ENCODE peak calls at places on chromosomes 11 and 22, in four cellular contexts. S, K, F and H are unnamed samples.

GRCh38 chr22:33492210-33492651 is 428.0 kb downstream of the LARGE1 start:
- DNase-seq in S (peak), K (no peak), F (no peak), H (no peak)

GRCh38 chr11:106271126-106271525 is 193.7 kb downstream of the AASDHPPT start:
- DNase-seq in S (no peak), K (no peak), F (no peak), H (no peak)

GRCh38 chr11:35364101-35364780 is 55.1 kb downstream of the SLC1A2 start:
- DNase-seq in S (peak), K (peak), F (peak), H (peak)

GRCh38 chr11:86811637-86812321 is 11.4 kb downstream of the PRSS23 start:
- DNase-seq in S (peak), K (peak), F (no peak), H (no peak)

GRCh38 chr22:29231971-29232959 is 26.6 kb downstream of the EMID1 start:
- DNase-seq in S (no peak), K (peak), F (no peak), H (no peak)

GRCh38 chr11:18408558-18409242 is 3.4 kb upstream of the LDHC start:
- DNase-seq in S (no peak), K (no peak), F (no peak), H (no peak)

GRCh38 chr11:8098361-8098760 is 17.4 kb downstream of the TUB start:
- DNase-seq in S (no peak), K (peak), F (no peak), H (no peak)

GRCh38 chr11:36258730-36259360 is 30.4 kb downstream of the COMMD9 start:
- DNase-seq in S (peak), K (peak), F (peak), H (peak)

GRCh38 chr11:118907051-118907748 is 18.5 kb downstream of the BCL9L start:
- DNase-seq in S (peak), K (peak), F (peak), H (no peak)

GRCh38 chr11:13277719-13278619 is at the start of gene BMAL1:
- DNase-seq in S (peak), K (peak), F (peak), H (no peak)

GRCh38 chr11:1107316-1108245 is 32.9 kb downstream of the MUC2 start:
- DNase-seq in S (no peak), K (no peak), F (no peak), H (no peak)

GRCh38 chr22:29713156-29713715 is 6.6 kb upstream of the CABP7 start:
- DNase-seq in S (no peak), K (no peak), F (no peak), H (no peak)

GRCh38 chr11:85595285-85595884 is 31.8 kb downstream of the DLG2 start:
- DNase-seq in S (peak), K (peak), F (no peak), H (no peak)

GRCh38 chr11:10304495-10305261 is at the start of gene ADM:
- DNase-seq in S (peak), K (peak), F (peak), H (peak)

GRCh38 chr11:11279956-11280689 is 72.9 kb downstream of the CSNK2A3 start:
- DNase-seq in S (no peak), K (peak), F (no peak), H (no peak)

GRCh38 chr11:69309800-69310280 is 15.9 kb downstream of the MYEOV start:
- DNase-seq in S (no peak), K (no peak), F (no peak), H (no peak)

GRCh38 chr11:11979487-11980117 is 28.8 kb downstream of the DKK3 start:
- DNase-seq in S (no peak), K (peak), F (peak), H (peak)

GRCh38 chr22:42919199-42919598 is 62.1 kb upstream of the ARFGAP3 start:
- DNase-seq in S (no peak), K (no peak), F (no peak), H (no peak)